ENCODE peak calls at places on chromosomes 7 and 10, in ten cellular contexts. O is tibial artery, I is K562, R is hepatocyte, B is GM23248, P is gastrocnemius medialis, A is endodermal cell, K is fibroblast of lung, C is cardiac muscle cell, Q is mesendoderm. V is an unnamed sample.
A peak's percentile ranks its signal among the peaks of the same experiment; 100 is the strongest.

GRCh38 chr7:157668884-157669767 is 332.3 kb downstream of the DNAJB6 start:
- DNase-seq in O (no peak), I (no peak), R (no peak), B (no peak), P (no peak), A (no peak), K (no peak), C (no peak), Q (no peak), V (no peak)

GRCh38 chr7:157523371-157523765 is 186.6 kb downstream of the DNAJB6 start:
- DNase-seq in O (peak; percentile 45), I (no peak), R (no peak), B (no peak), P (no peak), A (peak; percentile 30), K (no peak), C (no peak), Q (no peak), V (no peak)

GRCh38 chr10:70782401-70783055 is 2.6 kb downstream of the TBATA start:
- DNase-seq in O (no peak), I (no peak), R (no peak), B (no peak), P (no peak), A (peak; percentile 35), K (no peak), C (peak; percentile 55), Q (no peak), V (no peak)

GRCh38 chr7:148277042-148277660 is 313.4 kb upstream of the C7orf33 start:
- DNase-seq in O (no peak), I (no peak), R (no peak), B (no peak), P (no peak), A (no peak), K (no peak), C (no peak), Q (no peak), V (no peak)

GRCh38 chr10:78688945-78689935 is 379.5 kb upstream of the ZMIZ1 start:
- DNase-seq in O (peak; percentile 95), I (no peak), R (peak; percentile 50), B (peak; percentile 53), P (peak; percentile 59), A (peak; percentile 41), K (no peak), C (peak; percentile 32), Q (peak; percentile 8), V (no peak)

GRCh38 chr7:76386691-76387260 is 22.7 kb downstream of the SSC4D start:
- DNase-seq in O (no peak), I (no peak), R (no peak), B (peak; percentile 87), P (peak; percentile 53), A (no peak), K (no peak), C (no peak), Q (no peak), V (no peak)

GRCh38 chr7:15332962-15333361 is 228.9 kb downstream of the AGMO start:
- DNase-seq in O (no peak), I (no peak), R (no peak), B (no peak), P (no peak), A (no peak), K (no peak), C (no peak), Q (no peak), V (no peak)

GRCh38 chr7:142880886-142881505 is 4.5 kb downstream of the TRPV6 start:
- DNase-seq in O (no peak), I (peak; percentile 87), R (peak; percentile 70), B (peak; percentile 47), P (no peak), A (peak; percentile 89), K (peak; percentile 14), C (peak; percentile 44), Q (peak; percentile 72), V (peak; percentile 55)

GRCh38 chr10:93821051-93821772 is 63.5 kb downstream of the LGI1 start:
- DNase-seq in O (no peak), I (no peak), R (peak; percentile 36), B (peak; percentile 61), P (no peak), A (no peak), K (peak; percentile 52), C (peak; percentile 68), Q (peak; percentile 62), V (no peak)

GRCh38 chr10:122435212-122435827 is 19.1 kb upstream of the ARMS2 start:
- DNase-seq in O (no peak), I (peak; percentile 23), R (peak; percentile 66), B (peak; percentile 72), P (no peak), A (no peak), K (peak; percentile 72), C (peak; percentile 65), Q (peak; percentile 28), V (peak; percentile 55)

GRCh38 chr10:42519079-42519478 is 119.3 kb downstream of the ZNF33B start:
- DNase-seq in O (no peak), I (no peak), R (no peak), B (no peak), P (no peak), A (no peak), K (no peak), C (no peak), Q (no peak), V (no peak)

GRCh38 chr10:117972168-117972822 is 74.4 kb downstream of the RAB11FIP2 start:
- DNase-seq in O (no peak), I (no peak), R (no peak), B (no peak), P (no peak), A (no peak), K (no peak), C (no peak), Q (no peak), V (no peak)

GRCh38 chr7:123265853-123266252 is 66.1 kb upstream of the SLC13A1 start:
- DNase-seq in O (no peak), I (no peak), R (no peak), B (no peak), P (no peak), A (no peak), K (no peak), C (no peak), Q (no peak), V (no peak)

GRCh38 chr7:97555845-97556431 is 175.9 kb upstream of the TAC1 start:
- DNase-seq in O (no peak), I (no peak), R (no peak), B (no peak), P (no peak), A (no peak), K (no peak), C (no peak), Q (no peak), V (no peak)

GRCh38 chr7:2892571-2892970 is 48.5 kb upstream of the GNA12 start:
- DNase-seq in O (no peak), I (no peak), R (no peak), B (no peak), P (no peak), A (no peak), K (no peak), C (no peak), Q (no peak), V (no peak)

GRCh38 chr7:73850781-73851207 is 8.5 kb upstream of the METTL27 start:
- DNase-seq in O (peak; percentile 80), I (peak; percentile 56), R (peak; percentile 77), B (peak; percentile 98), P (peak; percentile 56), A (no peak), K (peak; percentile 97), C (peak; percentile 97), Q (peak; percentile 76), V (no peak)

GRCh38 chr7:4747013-4747412 is 28.4 kb upstream of the AP5Z1 start:
- DNase-seq in O (no peak), I (no peak), R (no peak), B (no peak), P (no peak), A (no peak), K (no peak), C (no peak), Q (no peak), V (no peak)
- H3K4me1 ChIP-seq in O (no peaks in the 10 kb centered on the region), I (peaks cover 36% of the 10 kb centered on the region), R (peaks cover 55% of the 10 kb centered on the region), B (peaks cover 18% of the 10 kb centered on the region), P (peaks cover 30% of the 10 kb centered on the region), A (peaks cover 8% of the 10 kb centered on the region), K (peaks cover 17% of the 10 kb centered on the region), C (peaks cover 11% of the 10 kb centered on the region), Q (peaks cover 2% of the 10 kb centered on the region), V (peaks cover 58% of the 10 kb centered on the region)

DNA sequence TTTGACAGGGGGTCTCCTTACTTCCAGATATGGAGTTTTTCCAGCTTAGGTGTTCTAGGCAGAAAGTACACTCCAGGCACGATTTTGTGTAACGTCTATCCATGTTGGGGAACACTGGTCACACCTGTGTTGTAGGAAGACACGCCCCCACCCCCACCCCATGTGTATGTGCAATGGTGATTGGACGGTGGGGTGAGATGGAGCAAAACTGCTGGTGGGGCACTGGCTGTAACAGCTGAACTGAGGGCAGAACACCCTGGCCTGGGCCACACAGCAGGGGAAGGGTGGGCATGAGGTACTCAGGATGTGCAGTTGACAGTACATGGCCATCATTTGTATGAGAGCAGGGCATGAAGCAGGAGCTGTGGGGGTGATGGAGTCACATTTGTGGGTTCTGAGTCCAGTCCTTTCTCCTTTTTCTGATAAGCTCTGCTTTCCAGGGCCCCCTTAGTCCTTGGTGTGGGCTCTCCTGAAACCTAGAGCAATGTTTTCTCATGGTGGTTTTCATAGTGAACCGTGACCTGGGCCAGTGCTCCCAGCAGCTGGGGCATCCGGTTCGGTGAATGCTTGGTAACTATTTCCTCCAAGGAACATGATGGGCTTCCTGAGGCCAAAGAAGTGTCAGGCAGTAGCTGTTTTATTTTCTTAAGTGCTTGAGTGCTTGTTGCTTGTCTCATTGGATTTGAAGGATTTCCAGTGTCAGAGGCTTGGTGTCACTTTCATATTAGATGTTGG is 63.4 kb upstream of the AQP1 start:
- DNase-seq in O (peak; percentile 56), I (peak; percentile 45), R (no peak), B (no peak), P (no peak), A (no peak), K (no peak), C (no peak), Q (no peak), V (no peak)
- H3K27ac ChIP-seq in O (peak overlapping the region; percentile 97), I (no peak overlapping the region), R (no peak overlapping the region), B (no peak overlapping the region), P (no peak overlapping the region), A (no peak overlapping the region), K (no peak overlapping the region), C (no peak overlapping the region), Q (no peak overlapping the region), V (no peak overlapping the region)

DNA sequence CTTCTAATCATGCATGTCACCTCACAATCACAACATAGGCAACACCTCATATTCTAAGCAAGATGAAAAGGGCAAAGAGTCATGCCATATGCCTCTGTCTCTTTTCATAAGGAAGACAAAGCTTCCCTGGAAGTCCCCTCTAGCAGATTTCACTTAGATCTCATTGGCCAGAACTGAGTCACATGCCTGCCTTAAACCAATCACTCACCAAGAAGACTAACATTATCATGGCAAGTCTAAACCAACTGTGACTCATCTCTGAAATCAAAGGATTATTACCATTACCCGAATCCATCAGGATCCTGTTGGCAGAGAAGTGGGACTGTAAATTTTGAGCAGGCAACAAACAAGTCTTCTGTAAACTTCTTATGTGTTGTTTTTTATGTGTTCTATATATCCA is 27.8 kb downstream of the CAV1 start:
- DNase-seq in O (no peak), I (no peak), R (no peak), B (peak; percentile 54), P (no peak), A (no peak), K (peak; percentile 52), C (no peak), Q (no peak), V (no peak)
- H3K36me3 ChIP-seq in O (peaks cover 10% of the 10 kb centered on the region), I (no peaks in the 10 kb centered on the region), R (no peaks in the 10 kb centered on the region), B (peaks cover 93% of the 10 kb centered on the region), P (no peaks in the 10 kb centered on the region), A (no peaks in the 10 kb centered on the region), K (peaks cover 18% of the 10 kb centered on the region), C (no peaks in the 10 kb centered on the region), Q (no peaks in the 10 kb centered on the region), V (no peaks in the 10 kb centered on the region)

GRCh38 chr10:103845983-103846382 is 9.4 kb downstream of the SH3PXD2A start:
- DNase-seq in O (no peak), I (no peak), R (no peak), B (no peak), P (peak; percentile 46), A (no peak), K (no peak), C (no peak), Q (no peak), V (peak; percentile 41)
- H3K4me1 ChIP-seq in O (no peaks in the 10 kb centered on the region), I (no peaks in the 10 kb centered on the region), R (peaks cover 24% of the 10 kb centered on the region), B (peaks cover 41% of the 10 kb centered on the region), P (peaks cover 72% of the 10 kb centered on the region), A (peaks cover 5% of the 10 kb centered on the region), K (peaks cover 23% of the 10 kb centered on the region), C (peaks cover 60% of the 10 kb centered on the region), Q (peaks cover 20% of the 10 kb centered on the region), V (peaks cover 13% of the 10 kb centered on the region)